ENCODE peak calls at places on chromosome 20, in six cellular contexts. One of them, this sample, is unnamed.

GRCh38 chr20:40942015-40942414 is 86.6 kb upstream of the TOP1 start:
- DNase-seq in lower lobe of right lung: no peak
- DNase-seq in PC-9: no peak
- DNase-seq in endothelial cell of umbilical vein: no peak
- DNase-seq in cardiac muscle cell: no peak
- DNase-seq in neural progenitor cell: no peak
- DNase-seq in this sample: no peak

GRCh38 chr20:45307076-45307645 is 521 bp downstream of the RBPJL start:
- DNase-seq in lower lobe of right lung: no peak
- DNase-seq in cardiac muscle cell: no peak
- DNase-seq in endothelial cell of umbilical vein: no peak
- DNase-seq in neural progenitor cell: no peak
- DNase-seq in PC-9: no peak
- DNase-seq in this sample: no peak

GRCh38 chr20:19718880-19719279 is 39.2 kb upstream of the RIN2 start:
- DNase-seq in neural progenitor cell: no peak
- DNase-seq in PC-9: no peak
- DNase-seq in endothelial cell of umbilical vein: no peak
- DNase-seq in cardiac muscle cell: no peak
- DNase-seq in lower lobe of right lung: no peak
- DNase-seq in this sample: no peak

GRCh38 chr20:45387274-45387673 is 9.1 kb upstream of the TP53TG5 start:
- DNase-seq in neural progenitor cell: no peak
- DNase-seq in lower lobe of right lung: no peak
- DNase-seq in PC-9: no peak
- DNase-seq in endothelial cell of umbilical vein: no peak
- DNase-seq in cardiac muscle cell: no peak
- DNase-seq in this sample: no peak

GRCh38 chr20:21137078-21137477 is 11.2 kb downstream of the KIZ start:
- DNase-seq in PC-9: no peak
- DNase-seq in cardiac muscle cell: no peak
- DNase-seq in endothelial cell of umbilical vein: no peak
- DNase-seq in neural progenitor cell: no peak
- DNase-seq in lower lobe of right lung: no peak
- DNase-seq in this sample: no peak

GRCh38 chr20:35571566-35571965 is 29.7 kb downstream of the ERGIC3 start:
- DNase-seq in lower lobe of right lung: no peak
- DNase-seq in neural progenitor cell: no peak
- DNase-seq in cardiac muscle cell: no peak
- DNase-seq in endothelial cell of umbilical vein: no peak
- DNase-seq in PC-9: no peak
- DNase-seq in this sample: no peak

GRCh38 chr20:47304287-47304686 is 52.2 kb downstream of the ZMYND8 start:
- DNase-seq in PC-9: no peak
- DNase-seq in lower lobe of right lung: no peak
- DNase-seq in endothelial cell of umbilical vein: peak; percentile 57
- DNase-seq in cardiac muscle cell: no peak
- DNase-seq in neural progenitor cell: no peak
- DNase-seq in this sample: no peak

GRCh38 chr20:32507998-32508774 is 76.9 kb downstream of the NOL4L start:
- DNase-seq in endothelial cell of umbilical vein: no peak
- DNase-seq in PC-9: no peak
- DNase-seq in cardiac muscle cell: no peak
- DNase-seq in neural progenitor cell: no peak
- DNase-seq in lower lobe of right lung: no peak
- DNase-seq in this sample: no peak

GRCh38 chr20:47765715-47766594 is 19.3 kb downstream of the SULF2 start:
- DNase-seq in lower lobe of right lung: no peak
- DNase-seq in endothelial cell of umbilical vein: peak; percentile 68
- DNase-seq in neural progenitor cell: peak; percentile 82
- DNase-seq in PC-9: no peak
- DNase-seq in cardiac muscle cell: no peak
- DNase-seq in this sample: no peak

GRCh38 chr20:54515788-54516324 is 40.5 kb downstream of the DOK5 start:
- DNase-seq in cardiac muscle cell: no peak
- DNase-seq in endothelial cell of umbilical vein: no peak
- DNase-seq in lower lobe of right lung: no peak
- DNase-seq in neural progenitor cell: no peak
- DNase-seq in PC-9: no peak
- DNase-seq in this sample: no peak

GRCh38 chr20:9686866-9687265 is 152.0 kb downstream of the PAK5 start:
- DNase-seq in endothelial cell of umbilical vein: no peak
- DNase-seq in neural progenitor cell: peak; percentile 20
- DNase-seq in cardiac muscle cell: no peak
- DNase-seq in PC-9: no peak
- DNase-seq in lower lobe of right lung: no peak
- DNase-seq in this sample: no peak

GRCh38 chr20:7392551-7392950 is 547.7 kb downstream of the HAO1 start:
- DNase-seq in lower lobe of right lung: no peak
- DNase-seq in endothelial cell of umbilical vein: peak; percentile 56
- DNase-seq in PC-9: no peak
- DNase-seq in cardiac muscle cell: no peak
- DNase-seq in neural progenitor cell: no peak
- DNase-seq in this sample: no peak

DNA sequence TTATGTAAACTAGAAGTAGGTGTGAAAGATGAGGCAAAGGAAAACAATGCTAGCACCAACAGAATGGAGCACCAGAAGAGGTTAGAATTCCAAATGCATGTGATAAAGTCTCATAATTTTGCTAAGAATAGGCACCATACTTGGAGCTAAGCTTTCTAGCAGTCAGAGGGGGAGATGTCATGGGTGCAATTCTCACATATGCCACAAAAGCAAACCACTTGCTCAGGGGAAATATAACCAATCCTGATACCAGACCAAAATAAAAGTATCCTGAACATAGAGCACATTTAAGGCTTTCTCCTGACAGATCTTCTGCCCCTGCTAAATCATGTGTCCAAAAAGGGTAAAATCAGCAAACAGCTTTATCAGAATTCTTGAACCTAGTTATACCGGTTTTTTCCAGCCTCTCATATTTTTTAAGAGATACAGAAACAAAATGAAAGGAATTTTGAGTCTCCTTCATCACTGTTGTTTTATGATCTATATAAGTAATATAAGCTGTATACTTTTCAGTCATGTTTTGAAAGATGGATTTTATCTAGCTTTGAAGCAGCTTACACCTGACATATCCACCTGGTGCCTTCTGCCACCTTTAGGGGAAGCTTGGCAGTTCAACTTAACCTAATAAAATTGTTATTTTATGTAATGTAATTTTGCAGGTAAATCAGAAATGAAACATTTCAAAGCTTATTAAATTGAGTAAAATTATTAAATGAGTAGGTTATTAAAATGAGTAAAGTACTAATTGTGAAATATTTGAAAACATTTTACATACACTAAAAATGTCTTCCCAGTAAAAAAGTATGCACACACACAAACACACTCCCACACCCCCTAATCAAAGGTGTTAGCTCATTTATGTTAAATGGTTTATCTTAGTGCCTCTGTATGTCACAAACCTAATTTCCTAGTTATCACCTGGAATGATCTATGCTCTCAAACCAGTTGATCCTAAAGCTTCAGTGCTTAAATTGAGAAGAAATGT is 2.8 kb downstream of the SPO11 start:
- DNase-seq in PC-9: peak; percentile 44
- DNase-seq in cardiac muscle cell: peak; percentile 14
- DNase-seq in lower lobe of right lung: no peak
- DNase-seq in neural progenitor cell: no peak
- DNase-seq in endothelial cell of umbilical vein: no peak
- DNase-seq in this sample: no peak
- TF ChIP-seq CTCF in PC-9: peak; percentile 81
- TF ChIP-seq CTCF in cardiac muscle cell: no peak
- TF ChIP-seq CTCF in lower lobe of right lung: no peak
- TF ChIP-seq CTCF in neural progenitor cell: peak; percentile 47
- TF ChIP-seq CTCF in endothelial cell of umbilical vein: no peak
- TF ChIP-seq CTCF in this sample: peak; percentile 35

DNA sequence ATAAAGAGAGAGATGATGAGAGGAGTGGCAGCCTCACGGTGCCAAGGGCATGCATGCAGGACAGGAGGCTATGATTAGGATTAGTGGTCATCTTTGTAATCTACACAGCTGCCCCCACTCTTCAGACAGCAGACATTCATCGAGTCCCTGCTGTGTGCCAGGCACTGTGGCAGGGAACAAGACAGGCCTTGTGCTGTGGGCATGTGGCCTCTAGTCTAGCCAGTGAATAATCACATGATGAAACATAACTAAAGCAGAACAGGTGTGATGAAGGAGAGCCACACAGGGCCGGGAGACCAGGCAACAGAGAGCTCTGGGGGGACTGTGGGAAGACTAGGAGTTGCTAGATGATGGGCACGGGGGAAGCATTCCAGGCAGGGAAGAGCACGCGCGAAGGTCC is 22.2 kb downstream of the TOX2 start:
- DNase-seq in cardiac muscle cell: no peak
- DNase-seq in neural progenitor cell: no peak
- DNase-seq in lower lobe of right lung: no peak
- DNase-seq in endothelial cell of umbilical vein: no peak
- DNase-seq in PC-9: no peak
- DNase-seq in this sample: no peak
- H3K27ac ChIP-seq in cardiac muscle cell: no peak overlapping the region
- H3K27ac ChIP-seq in neural progenitor cell: no peak overlapping the region
- H3K27ac ChIP-seq in lower lobe of right lung: no peak overlapping the region
- H3K27ac ChIP-seq in endothelial cell of umbilical vein: no peak overlapping the region
- H3K27ac ChIP-seq in PC-9: peak overlapping the region; percentile 95
- H3K27ac ChIP-seq in this sample: no peak overlapping the region

DNA sequence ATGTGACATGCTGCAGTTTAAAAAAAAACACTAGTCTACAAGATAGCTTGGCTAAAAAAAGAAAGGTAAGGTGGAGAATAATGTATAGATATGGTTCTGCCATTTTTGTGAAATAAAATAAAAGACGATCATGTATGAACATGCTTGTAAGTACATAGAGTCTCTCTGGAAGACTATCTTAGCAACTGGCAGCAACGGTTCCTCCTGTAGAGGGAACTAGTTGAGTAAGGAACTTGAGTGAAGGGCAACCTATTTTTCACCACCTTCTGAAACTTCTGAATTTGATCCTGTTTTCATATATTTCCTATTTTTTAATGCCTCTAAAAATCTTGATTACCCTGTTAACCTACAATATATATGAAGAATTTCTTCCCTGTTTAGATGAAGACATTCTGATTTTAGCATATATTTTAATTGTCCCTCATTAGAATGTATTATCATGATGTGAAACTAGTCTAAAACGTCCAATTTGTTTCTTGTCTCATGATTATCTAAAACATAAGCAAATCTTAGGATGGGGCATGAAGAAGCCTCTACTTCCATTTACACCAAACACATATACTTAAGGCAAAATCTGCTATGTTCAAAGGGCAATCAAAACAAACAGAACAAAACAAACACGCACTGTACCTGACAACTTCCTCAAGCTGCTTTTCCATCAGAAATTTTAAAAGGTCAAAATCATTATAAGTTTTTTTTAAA is 202.5 kb downstream of the ISM1 start:
- DNase-seq in neural progenitor cell: no peak
- DNase-seq in endothelial cell of umbilical vein: no peak
- DNase-seq in cardiac muscle cell: no peak
- DNase-seq in lower lobe of right lung: no peak
- DNase-seq in PC-9: no peak
- DNase-seq in this sample: no peak
- TF ChIP-seq CTCF in neural progenitor cell: no peak
- TF ChIP-seq CTCF in endothelial cell of umbilical vein: no peak
- TF ChIP-seq CTCF in cardiac muscle cell: no peak
- TF ChIP-seq CTCF in lower lobe of right lung: no peak
- TF ChIP-seq CTCF in PC-9: no peak
- TF ChIP-seq CTCF in this sample: no peak

GRCh38 chr20:63543131-63543530 is 4.4 kb downstream of the SRMS start:
- DNase-seq in PC-9: no peak
- DNase-seq in neural progenitor cell: no peak
- DNase-seq in endothelial cell of umbilical vein: no peak
- DNase-seq in lower lobe of right lung: no peak
- DNase-seq in cardiac muscle cell: no peak
- DNase-seq in this sample: no peak

GRCh38 chr20:63545814-63546213 is 1.7 kb downstream of the SRMS start:
- DNase-seq in cardiac muscle cell: no peak
- DNase-seq in lower lobe of right lung: no peak
- DNase-seq in neural progenitor cell: no peak
- DNase-seq in endothelial cell of umbilical vein: no peak
- DNase-seq in PC-9: no peak
- DNase-seq in this sample: no peak

GRCh38 chr20:63543733-63544132 is 3.8 kb downstream of the SRMS start:
- DNase-seq in cardiac muscle cell: no peak
- DNase-seq in PC-9: no peak
- DNase-seq in lower lobe of right lung: no peak
- DNase-seq in neural progenitor cell: no peak
- DNase-seq in endothelial cell of umbilical vein: no peak
- DNase-seq in this sample: no peak

GRCh38 chr20:63544958-63545516 is 2.5 kb downstream of the SRMS start:
- DNase-seq in endothelial cell of umbilical vein: no peak
- DNase-seq in neural progenitor cell: no peak
- DNase-seq in cardiac muscle cell: no peak
- DNase-seq in PC-9: peak; percentile 95
- DNase-seq in lower lobe of right lung: no peak
- DNase-seq in this sample: no peak

GRCh38 chr20:63544241-63544957 is 3.1 kb downstream of the SRMS start:
- DNase-seq in PC-9: no peak
- DNase-seq in cardiac muscle cell: no peak
- DNase-seq in endothelial cell of umbilical vein: no peak
- DNase-seq in neural progenitor cell: no peak
- DNase-seq in lower lobe of right lung: no peak
- DNase-seq in this sample: peak; percentile 16
- H3K27ac ChIP-seq in PC-9: no peak overlapping the region
- H3K27ac ChIP-seq in cardiac muscle cell: no peak overlapping the region
- H3K27ac ChIP-seq in endothelial cell of umbilical vein: no peak overlapping the region
- H3K27ac ChIP-seq in neural progenitor cell: no peak overlapping the region
- H3K27ac ChIP-seq in lower lobe of right lung: no peak overlapping the region
- H3K27ac ChIP-seq in this sample: no peak overlapping the region

GRCh38 chr20:50857348-50857747 is 62.5 kb downstream of the BCAS4 start:
- DNase-seq in PC-9: no peak
- DNase-seq in lower lobe of right lung: no peak
- DNase-seq in endothelial cell of umbilical vein: no peak
- DNase-seq in neural progenitor cell: no peak
- DNase-seq in cardiac muscle cell: no peak
- DNase-seq in this sample: no peak

GRCh38 chr20:50856475-50857041 is 61.7 kb downstream of the BCAS4 start:
- DNase-seq in endothelial cell of umbilical vein: no peak
- DNase-seq in lower lobe of right lung: no peak
- DNase-seq in PC-9: no peak
- DNase-seq in cardiac muscle cell: no peak
- DNase-seq in neural progenitor cell: no peak
- DNase-seq in this sample: no peak

GRCh38 chr20:50861012-50861411 is 66.2 kb downstream of the BCAS4 start:
- DNase-seq in cardiac muscle cell: no peak
- DNase-seq in PC-9: no peak
- DNase-seq in endothelial cell of umbilical vein: no peak
- DNase-seq in neural progenitor cell: peak; percentile 23
- DNase-seq in lower lobe of right lung: no peak
- DNase-seq in this sample: peak; percentile 48

GRCh38 chr20:50858525-50858924 is 63.7 kb downstream of the BCAS4 start:
- DNase-seq in neural progenitor cell: no peak
- DNase-seq in PC-9: no peak
- DNase-seq in cardiac muscle cell: no peak
- DNase-seq in lower lobe of right lung: no peak
- DNase-seq in endothelial cell of umbilical vein: no peak
- DNase-seq in this sample: no peak

DNA sequence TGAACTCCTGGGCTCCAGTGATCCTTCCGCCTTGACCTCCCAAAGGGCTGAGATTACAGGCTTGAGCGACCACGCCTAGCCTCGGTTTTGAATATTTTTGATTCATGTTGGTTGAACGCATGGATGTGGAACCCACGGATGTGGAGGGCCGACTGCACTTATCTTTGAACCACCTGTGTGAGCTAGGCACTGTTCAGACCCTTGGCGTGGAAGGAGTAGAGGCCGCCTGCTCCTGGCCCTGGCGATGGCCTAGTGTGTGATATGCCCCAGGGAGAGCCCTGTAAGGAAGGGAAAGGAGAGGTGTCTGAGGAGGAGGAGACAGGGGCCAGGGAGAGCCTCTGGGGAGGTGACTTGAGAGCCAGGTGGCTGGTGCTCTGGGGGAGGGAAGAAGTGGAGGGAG is 64.3 kb downstream of the BCAS4 start:
- DNase-seq in lower lobe of right lung: no peak
- DNase-seq in cardiac muscle cell: no peak
- DNase-seq in PC-9: no peak
- DNase-seq in neural progenitor cell: no peak
- DNase-seq in endothelial cell of umbilical vein: no peak
- DNase-seq in this sample: no peak
- TF ChIP-seq CTCF in lower lobe of right lung: no peak
- TF ChIP-seq CTCF in cardiac muscle cell: no peak
- TF ChIP-seq CTCF in PC-9: no peak
- TF ChIP-seq CTCF in neural progenitor cell: no peak
- TF ChIP-seq CTCF in endothelial cell of umbilical vein: no peak
- TF ChIP-seq CTCF in this sample: no peak

This sample was measured in WERI-Rb-1.